ENCODE peak calls at places on chromosome 11, in four cellular contexts. Y is thoracic aorta; E is mucosa of gallbladder; X is stimulated activated CD4-positive, alpha-beta T cell treated with anti-CD3 and anti-CD28 coated beads, TNF-alpha, amount 100 ng/mL, for 24 hours. Z is an unnamed sample.

GRCh38 chr11:2534957-2535672 is 90.3 kb downstream of the KCNQ1 start:
- DNase-seq in Y (no peak), E (no peak), X (no peak), Z (no peak)

GRCh38 chr11:14119357-14119756 is 156.8 kb downstream of the SPON1 start:
- DNase-seq in Y (no peak), E (no peak), X (no peak), Z (no peak)

GRCh38 chr11:61061081-61061826 is 41.0 kb upstream of the CD5 start:
- DNase-seq in Y (no peak), E (no peak), X (peak; percentile 86), Z (peak; percentile 76)

GRCh38 chr11:116504541-116505149 is 268.1 kb downstream of the BUD13 start:
- DNase-seq in Y (no peak), E (no peak), X (no peak), Z (no peak)

GRCh38 chr11:128207861-128208321 is 379.5 kb downstream of the ETS1 start:
- DNase-seq in Y (no peak), E (no peak), X (no peak), Z (no peak)

GRCh38 chr11:73493838-73494598 is 103.9 kb downstream of the FAM168A start:
- DNase-seq in Y (no peak), E (no peak), X (no peak), Z (no peak)

GRCh38 chr11:118843518-118843917 is 40.2 kb upstream of the CXCR5 start:
- DNase-seq in Y (no peak), E (no peak), X (no peak), Z (no peak)

GRCh38 chr11:2582436-2582931 is 117.3 kb downstream of the KCNQ1OT1 start:
- DNase-seq in Y (no peak), E (no peak), X (no peak), Z (no peak)

GRCh38 chr11:84398017-84398626 is 1112.0 kb upstream of the CCDC90B start:
- DNase-seq in Y (no peak), E (no peak), X (no peak), Z (no peak)

GRCh38 chr11:62664405-62665074 is 470 bp downstream of the C11orf98 start:
- DNase-seq in Y (no peak), E (no peak), X (peak; percentile 42), Z (peak; percentile 36)

GRCh38 chr11:130737866-130738431 is 178.3 kb downstream of the SNX19 start:
- DNase-seq in Y (no peak), E (peak; percentile 74), X (no peak), Z (no peak)

GRCh38 chr11:99565333-99565732 is 544.6 kb downstream of the CNTN5 start:
- DNase-seq in Y (no peak), E (no peak), X (no peak), Z (no peak)

GRCh38 chr11:79212711-79213110 is 228.1 kb downstream of the TENM4 start:
- DNase-seq in Y (no peak), E (no peak), X (no peak), Z (no peak)

Z was measured in activated T-helper 9 cell treated with anti-CD3 and anti-CD28 coated beads, Interleukin-2, amount 50 U/mL, for 16 hours.